ENCODE peak calls at places on chromosomes 2 and 18, in ten cellular contexts. One of them, this sample, is unnamed.
A peak's percentile ranks its signal among the peaks of the same experiment; 100 is the strongest.

GRCh38 chr2:85255813-85256581 is 71.8 kb downstream of the TGOLN2 start:
- DNase-seq in NB4: no peak
- DNase-seq in cardiac fibroblast: peak; percentile 67
- DNase-seq in coronary artery: no peak
- DNase-seq in OCI-LY7: no peak
- DNase-seq in astrocyte of the spinal cord: peak; percentile 63
- DNase-seq in NT2/D1: peak; percentile 96
- DNase-seq in mesendoderm: peak; percentile 97
- DNase-seq in effector memory CD4-positive, alpha-beta T cell: no peak
- DNase-seq in heart left ventricle: no peak
- DNase-seq in this sample: no peak

GRCh38 chr18:12657048-12657848 is 659 bp downstream of the SPIRE1 start:
- DNase-seq in NB4: peak; percentile 59
- DNase-seq in cardiac fibroblast: peak; percentile 55
- DNase-seq in coronary artery: peak; percentile 77
- DNase-seq in OCI-LY7: no peak
- DNase-seq in astrocyte of the spinal cord: peak; percentile 41
- DNase-seq in NT2/D1: no peak
- DNase-seq in mesendoderm: peak; percentile 34
- DNase-seq in effector memory CD4-positive, alpha-beta T cell: no peak
- DNase-seq in heart left ventricle: peak; percentile 60
- DNase-seq in this sample: no peak

GRCh38 chr2:160214461-160215055 is 14.5 kb upstream of the ITGB6 start:
- DNase-seq in NB4: peak; percentile 86
- DNase-seq in cardiac fibroblast: peak; percentile 86
- DNase-seq in coronary artery: no peak
- DNase-seq in OCI-LY7: no peak
- DNase-seq in astrocyte of the spinal cord: peak; percentile 93
- DNase-seq in NT2/D1: no peak
- DNase-seq in mesendoderm: peak; percentile 36
- DNase-seq in effector memory CD4-positive, alpha-beta T cell: no peak
- DNase-seq in heart left ventricle: peak; percentile 66
- DNase-seq in this sample: peak; percentile 88

GRCh38 chr2:64910972-64911433 is 78.2 kb upstream of the SLC1A4 start:
- DNase-seq in NB4: peak; percentile 60
- DNase-seq in cardiac fibroblast: no peak
- DNase-seq in coronary artery: no peak
- DNase-seq in OCI-LY7: no peak
- DNase-seq in astrocyte of the spinal cord: no peak
- DNase-seq in NT2/D1: no peak
- DNase-seq in mesendoderm: no peak
- DNase-seq in effector memory CD4-positive, alpha-beta T cell: no peak
- DNase-seq in heart left ventricle: no peak
- DNase-seq in this sample: no peak

GRCh38 chr2:60262178-60262577 is 291.3 kb downstream of the BCL11A start:
- DNase-seq in NB4: no peak
- DNase-seq in cardiac fibroblast: no peak
- DNase-seq in coronary artery: no peak
- DNase-seq in OCI-LY7: no peak
- DNase-seq in astrocyte of the spinal cord: no peak
- DNase-seq in NT2/D1: no peak
- DNase-seq in mesendoderm: no peak
- DNase-seq in effector memory CD4-positive, alpha-beta T cell: no peak
- DNase-seq in heart left ventricle: no peak
- DNase-seq in this sample: no peak

GRCh38 chr2:204550738-204551137 is 5.5 kb downstream of the PARD3B start:
- DNase-seq in NB4: no peak
- DNase-seq in cardiac fibroblast: peak; percentile 27
- DNase-seq in coronary artery: no peak
- DNase-seq in OCI-LY7: no peak
- DNase-seq in astrocyte of the spinal cord: peak; percentile 62
- DNase-seq in NT2/D1: peak; percentile 66
- DNase-seq in mesendoderm: peak; percentile 17
- DNase-seq in effector memory CD4-positive, alpha-beta T cell: no peak
- DNase-seq in heart left ventricle: no peak
- DNase-seq in this sample: no peak

GRCh38 chr18:48974304-48975220 is 23.8 kb upstream of the SMAD7 start:
- DNase-seq in NB4: no peak
- DNase-seq in cardiac fibroblast: no peak
- DNase-seq in coronary artery: no peak
- DNase-seq in OCI-LY7: no peak
- DNase-seq in astrocyte of the spinal cord: no peak
- DNase-seq in NT2/D1: no peak
- DNase-seq in mesendoderm: peak; percentile 65
- DNase-seq in effector memory CD4-positive, alpha-beta T cell: no peak
- DNase-seq in heart left ventricle: peak; percentile 66
- DNase-seq in this sample: no peak

GRCh38 chr2:109225170-109225775 is 96.3 kb downstream of the SH3RF3 start:
- DNase-seq in NB4: no peak
- DNase-seq in cardiac fibroblast: no peak
- DNase-seq in coronary artery: no peak
- DNase-seq in OCI-LY7: no peak
- DNase-seq in astrocyte of the spinal cord: no peak
- DNase-seq in NT2/D1: no peak
- DNase-seq in mesendoderm: no peak
- DNase-seq in effector memory CD4-positive, alpha-beta T cell: no peak
- DNase-seq in heart left ventricle: no peak
- DNase-seq in this sample: no peak

GRCh38 chr18:42925036-42925435 is 190.4 kb downstream of the RIT2 start:
- DNase-seq in NB4: no peak
- DNase-seq in cardiac fibroblast: peak; percentile 64
- DNase-seq in coronary artery: no peak
- DNase-seq in OCI-LY7: no peak
- DNase-seq in astrocyte of the spinal cord: no peak
- DNase-seq in NT2/D1: no peak
- DNase-seq in mesendoderm: no peak
- DNase-seq in effector memory CD4-positive, alpha-beta T cell: no peak
- DNase-seq in heart left ventricle: no peak
- DNase-seq in this sample: no peak

DNA sequence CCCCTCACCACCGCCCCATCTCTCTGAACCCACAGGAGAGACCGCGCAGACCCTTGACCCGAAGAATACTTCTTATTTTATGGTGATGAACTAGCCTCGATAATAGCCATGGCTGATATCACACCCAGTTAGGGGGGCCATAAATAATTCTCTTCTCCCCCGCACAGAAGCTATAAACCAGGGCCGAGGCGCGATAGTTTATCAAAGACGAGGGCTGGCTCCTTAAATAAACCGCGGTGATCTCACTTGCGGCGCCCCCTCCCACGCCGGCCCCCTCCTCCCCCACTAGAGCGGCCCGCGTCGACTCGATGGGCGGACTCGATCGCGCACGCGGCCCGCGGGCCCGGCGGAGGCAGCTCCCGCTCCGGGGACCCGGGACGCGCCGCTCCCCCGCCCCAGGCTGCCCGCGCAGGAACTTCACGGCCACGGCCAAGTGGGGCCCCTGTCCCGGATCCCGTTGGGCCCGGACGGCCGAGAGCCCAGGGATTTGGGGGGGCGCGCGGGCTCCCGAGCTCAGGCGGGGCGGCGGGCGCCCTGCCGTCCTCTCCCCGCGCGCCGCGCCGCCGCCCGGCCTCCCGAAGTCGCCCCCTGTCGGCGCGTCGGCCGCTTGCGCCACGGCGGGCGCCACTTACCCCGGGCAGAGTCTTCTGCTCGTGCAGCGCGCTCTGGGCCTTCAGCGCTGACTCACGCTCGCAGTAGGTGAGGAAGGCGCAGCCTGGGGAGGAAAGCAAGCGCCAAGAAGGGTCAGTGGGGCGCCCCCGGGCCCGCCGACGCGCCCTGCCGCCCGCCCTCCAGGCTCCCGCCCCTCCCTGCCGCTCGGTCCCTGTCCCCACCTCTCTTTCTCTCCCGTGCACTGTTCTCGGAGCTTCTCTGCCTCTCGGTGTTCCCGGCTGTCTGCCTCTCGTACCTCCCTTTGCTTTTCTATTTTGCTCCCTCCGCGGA is 80.4 kb downstream of the CELF4 start:
- DNase-seq in NB4: no peak
- DNase-seq in cardiac fibroblast: peak; percentile 59
- DNase-seq in coronary artery: no peak
- DNase-seq in OCI-LY7: no peak
- DNase-seq in astrocyte of the spinal cord: no peak
- DNase-seq in NT2/D1: peak; percentile 36
- DNase-seq in mesendoderm: peak; percentile 78
- DNase-seq in effector memory CD4-positive, alpha-beta T cell: no peak
- DNase-seq in heart left ventricle: no peak
- DNase-seq in this sample: no peak
- H3K4me3 ChIP-seq in NB4: no peak overlapping the region
- H3K4me3 ChIP-seq in cardiac fibroblast: no peak overlapping the region
- H3K4me3 ChIP-seq in coronary artery: peak overlapping the region; percentile 54
- H3K4me3 ChIP-seq in OCI-LY7: no peak overlapping the region
- H3K4me3 ChIP-seq in astrocyte of the spinal cord: no peak overlapping the region
- H3K4me3 ChIP-seq in NT2/D1: peak overlapping the region; percentile 21
- H3K4me3 ChIP-seq in mesendoderm: no peak overlapping the region
- H3K4me3 ChIP-seq in effector memory CD4-positive, alpha-beta T cell: no peak overlapping the region
- H3K4me3 ChIP-seq in heart left ventricle: no peak overlapping the region
- H3K4me3 ChIP-seq in this sample: no peak overlapping the region

DNA sequence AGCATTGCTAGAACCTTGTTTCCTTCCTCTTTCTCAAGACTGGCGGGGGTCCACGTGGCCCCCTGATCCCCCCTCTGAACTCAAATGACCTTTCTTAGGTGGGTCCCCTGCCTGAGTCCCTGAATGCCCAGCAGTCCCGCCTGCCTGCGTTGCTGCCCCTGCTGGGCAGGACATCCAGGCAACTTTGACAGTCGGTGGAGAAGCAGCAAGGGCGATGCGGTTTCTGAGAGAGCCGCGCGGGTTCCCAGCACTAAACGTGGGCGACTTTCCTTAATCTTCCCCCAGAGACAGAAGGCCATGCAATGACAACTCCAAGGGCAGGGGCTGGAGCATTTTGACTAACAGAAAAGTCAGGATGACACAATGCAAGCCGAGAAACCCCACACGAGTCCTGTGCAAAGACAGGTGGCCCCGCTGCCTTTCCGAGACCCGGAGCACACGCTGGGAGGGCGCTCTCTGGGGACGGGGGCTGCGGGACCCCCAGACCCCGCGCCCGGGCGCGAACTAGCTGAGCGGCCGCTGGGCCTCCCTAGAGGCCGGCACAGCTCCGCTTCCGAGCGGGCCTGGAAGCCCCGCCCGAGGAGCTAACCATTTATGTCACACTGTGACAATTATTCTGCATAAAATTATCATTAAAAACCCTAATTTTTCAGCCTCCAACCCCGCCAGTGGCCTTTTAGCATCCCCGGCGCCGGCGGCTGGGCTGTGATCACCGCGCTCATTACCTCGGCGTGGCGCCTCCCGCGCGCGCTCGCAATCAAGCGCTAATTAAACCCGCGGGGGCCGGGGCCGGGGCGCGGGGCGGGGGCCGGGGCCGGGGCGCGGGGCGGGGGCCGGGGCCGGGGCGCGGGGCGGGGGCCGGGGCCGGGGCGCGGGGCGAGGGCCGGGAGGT is 27.4 kb downstream of the ASB18 start:
- DNase-seq in NB4: no peak
- DNase-seq in cardiac fibroblast: no peak
- DNase-seq in coronary artery: no peak
- DNase-seq in OCI-LY7: no peak
- DNase-seq in astrocyte of the spinal cord: no peak
- DNase-seq in NT2/D1: no peak
- DNase-seq in mesendoderm: peak; percentile 6
- DNase-seq in effector memory CD4-positive, alpha-beta T cell: no peak
- DNase-seq in heart left ventricle: no peak
- DNase-seq in this sample: no peak
- H3K4me3 ChIP-seq in NB4: no peak overlapping the region
- H3K4me3 ChIP-seq in cardiac fibroblast: no peak overlapping the region
- H3K4me3 ChIP-seq in coronary artery: peak overlapping the region; percentile 45
- H3K4me3 ChIP-seq in OCI-LY7: no peak overlapping the region
- H3K4me3 ChIP-seq in astrocyte of the spinal cord: no peak overlapping the region
- H3K4me3 ChIP-seq in NT2/D1: peak overlapping the region; percentile 29
- H3K4me3 ChIP-seq in mesendoderm: no peak overlapping the region
- H3K4me3 ChIP-seq in effector memory CD4-positive, alpha-beta T cell: no peak overlapping the region
- H3K4me3 ChIP-seq in heart left ventricle: peak overlapping the region; percentile 47
- H3K4me3 ChIP-seq in this sample: no peak overlapping the region

DNA sequence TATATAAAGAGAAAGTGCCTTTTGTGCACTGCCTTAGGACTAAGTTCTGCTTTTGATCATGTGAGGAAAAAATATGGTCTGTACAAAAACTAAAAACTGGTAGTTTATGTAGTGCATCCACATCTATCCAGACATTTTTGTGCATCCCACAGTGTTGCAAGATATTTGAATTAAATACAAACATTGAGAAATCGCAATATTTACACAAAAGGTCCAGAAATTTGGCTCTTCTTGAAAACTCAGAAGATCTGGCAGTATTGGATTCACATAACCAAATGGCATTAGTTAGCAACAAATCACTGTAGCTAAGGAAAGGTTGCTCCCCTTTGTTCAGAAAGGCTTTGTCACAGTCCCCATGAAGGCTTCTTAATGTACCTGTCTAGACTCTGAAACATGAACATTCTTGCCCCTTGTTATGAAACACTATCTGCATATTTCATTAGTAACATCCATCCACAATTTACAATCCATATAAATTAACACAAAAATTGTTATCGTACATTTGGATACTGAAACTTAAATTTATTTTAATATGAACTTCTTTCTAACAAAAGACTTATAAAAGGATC is 2.2 kb downstream of the MMADHC start:
- DNase-seq in NB4: no peak
- DNase-seq in cardiac fibroblast: no peak
- DNase-seq in coronary artery: no peak
- DNase-seq in OCI-LY7: no peak
- DNase-seq in astrocyte of the spinal cord: no peak
- DNase-seq in NT2/D1: no peak
- DNase-seq in mesendoderm: no peak
- DNase-seq in effector memory CD4-positive, alpha-beta T cell: no peak
- DNase-seq in heart left ventricle: no peak
- DNase-seq in this sample: no peak
- H3K4me3 ChIP-seq in NB4: peak overlapping the region; percentile 98
- H3K4me3 ChIP-seq in cardiac fibroblast: no peak overlapping the region
- H3K4me3 ChIP-seq in coronary artery: peak overlapping the region; percentile 80
- H3K4me3 ChIP-seq in OCI-LY7: peak overlapping the region; percentile 94
- H3K4me3 ChIP-seq in astrocyte of the spinal cord: peak overlapping the region; percentile 6
- H3K4me3 ChIP-seq in NT2/D1: no peak overlapping the region
- H3K4me3 ChIP-seq in mesendoderm: no peak overlapping the region
- H3K4me3 ChIP-seq in effector memory CD4-positive, alpha-beta T cell: peak overlapping the region; percentile 10
- H3K4me3 ChIP-seq in heart left ventricle: no peak overlapping the region
- H3K4me3 ChIP-seq in this sample: no peak overlapping the region

GRCh38 chr2:143918465-143918989 is 601.4 kb downstream of the ZEB2 start:
- DNase-seq in NB4: no peak
- DNase-seq in cardiac fibroblast: no peak
- DNase-seq in coronary artery: no peak
- DNase-seq in OCI-LY7: no peak
- DNase-seq in astrocyte of the spinal cord: no peak
- DNase-seq in NT2/D1: no peak
- DNase-seq in mesendoderm: no peak
- DNase-seq in effector memory CD4-positive, alpha-beta T cell: no peak
- DNase-seq in heart left ventricle: no peak
- DNase-seq in this sample: no peak
- H3K4me3 ChIP-seq in NB4: no peak overlapping the region
- H3K4me3 ChIP-seq in cardiac fibroblast: no peak overlapping the region
- H3K4me3 ChIP-seq in coronary artery: no peak overlapping the region
- H3K4me3 ChIP-seq in OCI-LY7: no peak overlapping the region
- H3K4me3 ChIP-seq in astrocyte of the spinal cord: no peak overlapping the region
- H3K4me3 ChIP-seq in NT2/D1: no peak overlapping the region
- H3K4me3 ChIP-seq in mesendoderm: no peak overlapping the region
- H3K4me3 ChIP-seq in effector memory CD4-positive, alpha-beta T cell: no peak overlapping the region
- H3K4me3 ChIP-seq in heart left ventricle: no peak overlapping the region
- H3K4me3 ChIP-seq in this sample: no peak overlapping the region

This sample was measured in Jurkat, Clone E6-1.